ENCODE peak calls at places on chromosome 22, in six cellular contexts. Z is brain microvascular endothelial cell, X is A549, P is pancreas, S is OCI-LY7, J is colonic mucosa. A is an unnamed sample.

GRCh38 chr22:38413085-38414008 is 41.7 kb downstream of the KCNJ4 start:
- DNase-seq in Z (no peak), X (no peak), P (peak; percentile 76), S (no peak), J (peak; percentile 54), A (no peak)

GRCh38 chr22:18067548-18068341 is 10.0 kb upstream of the PEX26 start:
- DNase-seq in Z (no peak), X (no peak), P (no peak), S (peak; percentile 39), J (no peak), A (no peak)

GRCh38 chr22:44074286-44074984 is 50.3 kb downstream of the PARVB start:
- DNase-seq in Z (no peak), X (no peak), P (no peak), S (no peak), J (no peak), A (no peak)

GRCh38 chr22:31106651-31107205 is 640 bp downstream of the SELENOM start:
- DNase-seq in Z (peak; percentile 19), X (peak; percentile 21), P (no peak), S (no peak), J (peak; percentile 45), A (no peak)

GRCh38 chr22:19610518-19611253 is 86.5 kb upstream of the CLDN5 start:
- DNase-seq in Z (no peak), X (no peak), P (no peak), S (peak; percentile 24), J (no peak), A (no peak)

GRCh38 chr22:47188337-47189055 is 426.0 kb downstream of the TBC1D22A start:
- DNase-seq in Z (no peak), X (no peak), P (peak; percentile 35), S (no peak), J (no peak), A (no peak)

GRCh38 chr22:37043828-37044538 is 7.6 kb upstream of the KCTD17 start:
- DNase-seq in Z (no peak), X (peak; percentile 82), P (peak; percentile 96), S (peak; percentile 83), J (peak; percentile 90), A (no peak)

GRCh38 chr22:35838849-35839646 is 121.4 kb downstream of the APOL5 start:
- DNase-seq in Z (peak; percentile 35), X (peak; percentile 54), P (no peak), S (peak; percentile 69), J (peak; percentile 64), A (no peak)

GRCh38 chr22:32354360-32355351 is 3.0 kb upstream of the RFPL3 start:
- DNase-seq in Z (peak; percentile 7), X (peak; percentile 21), P (peak; percentile 50), S (peak; percentile 1), J (no peak), A (no peak)

GRCh38 chr22:30996462-30996861 is 27.4 kb downstream of the TUG1 start:
- DNase-seq in Z (no peak), X (no peak), P (no peak), S (no peak), J (no peak), A (no peak)

GRCh38 chr22:35739642-35740041 is 22.0 kb downstream of the APOL5 start:
- DNase-seq in Z (no peak), X (peak; percentile 44), P (no peak), S (no peak), J (no peak), A (no peak)

GRCh38 chr22:23503736-23504440 is 76.2 kb downstream of the IGLL1 start:
- DNase-seq in Z (no peak), X (no peak), P (no peak), S (no peak), J (no peak), A (no peak)

GRCh38 chr22:37728620-37729019 is 31.8 kb downstream of the TRIOBP start:
- DNase-seq in Z (no peak), X (no peak), P (no peak), S (no peak), J (no peak), A (no peak)

GRCh38 chr22:47090591-47091240 is 328.3 kb downstream of the TBC1D22A start:
- DNase-seq in Z (peak; percentile 34), X (no peak), P (no peak), S (no peak), J (no peak), A (no peak)

GRCh38 chr22:19773470-19774040 is 13.0 kb downstream of the TBX1 start:
- DNase-seq in Z (no peak), X (no peak), P (peak; percentile 41), S (no peak), J (no peak), A (no peak)

GRCh38 chr22:31892080-31892433 is 52.3 kb upstream of the YWHAH start:
- DNase-seq in Z (no peak), X (no peak), P (no peak), S (no peak), J (no peak), A (no peak)

GRCh38 chr22:36986242-36986821 is 32.9 kb downstream of the TST start:
- DNase-seq in Z (no peak), X (peak; percentile 45), P (no peak), S (peak; percentile 29), J (peak; percentile 78), A (no peak)

GRCh38 chr22:37589607-37590006 is 9.7 kb upstream of the LGALS2 start:
- DNase-seq in Z (no peak), X (no peak), P (no peak), S (no peak), J (no peak), A (no peak)

GRCh38 chr22:37501610-37502341 is 15.6 kb upstream of the MFNG start:
- DNase-seq in Z (peak; percentile 77), X (peak; percentile 95), P (peak; percentile 92), S (no peak), J (peak; percentile 95), A (peak; percentile 21)

GRCh38 chr22:37498289-37498909 is 12.2 kb upstream of the MFNG start:
- DNase-seq in Z (no peak), X (peak; percentile 52), P (peak; percentile 85), S (peak; percentile 88), J (peak; percentile 77), A (no peak)

GRCh38 chr22:44026630-44027511 is 2.8 kb downstream of the PARVB start:
- DNase-seq in Z (peak; percentile 84), X (no peak), P (peak; percentile 70), S (peak; percentile 79), J (peak; percentile 59), A (peak; percentile 37)

GRCh38 chr22:25970348-25970995 is 198.8 kb upstream of the SEZ6L start:
- DNase-seq in Z (no peak), X (no peak), P (no peak), S (no peak), J (no peak), A (no peak)

GRCh38 chr22:25012743-25013142 is 60.2 kb downstream of the KIAA1671 start:
- DNase-seq in Z (no peak), X (no peak), P (no peak), S (no peak), J (no peak), A (no peak)

GRCh38 chr22:17613280-17613679 is 15.3 kb downstream of the ATP6V1E1 start:
- DNase-seq in Z (no peak), X (no peak), P (no peak), S (no peak), J (no peak), A (no peak)

GRCh38 chr22:19430890-19431541 is 517 bp downstream of the HIRA start:
- DNase-seq in Z (no peak), X (peak; percentile 26), P (peak; percentile 88), S (peak; percentile 47), J (peak; percentile 79), A (no peak)

GRCh38 chr22:38313384-38313955 is 3.8 kb downstream of the CSNK1E start:
- DNase-seq in Z (peak; percentile 84), X (peak; percentile 54), P (no peak), S (peak; percentile 41), J (peak; percentile 52), A (peak; percentile 50)

GRCh38 chr22:37599161-37599560 is 9.5 kb upstream of the GGA1 start:
- DNase-seq in Z (no peak), X (peak; percentile 51), P (no peak), S (no peak), J (peak; percentile 94), A (no peak)

GRCh38 chr22:37792494-37792893 is 15.2 kb upstream of the GCAT start:
- DNase-seq in Z (no peak), X (no peak), P (no peak), S (no peak), J (no peak), A (no peak)

GRCh38 chr22:38850941-38851849 is 7.4 kb upstream of the NPTXR start:
- DNase-seq in Z (peak; percentile 44), X (peak; percentile 36), P (no peak), S (no peak), J (no peak), A (no peak)

GRCh38 chr22:31243339-31244043 is 31.4 kb downstream of the LIMK2 start:
- DNase-seq in Z (no peak), X (peak; percentile 55), P (no peak), S (no peak), J (no peak), A (no peak)

GRCh38 chr22:37601540-37602442 is 6.8 kb upstream of the GGA1 start:
- DNase-seq in Z (peak; percentile 16), X (peak; percentile 30), P (no peak), S (peak; percentile 65), J (peak; percentile 80), A (no peak)

DNA sequence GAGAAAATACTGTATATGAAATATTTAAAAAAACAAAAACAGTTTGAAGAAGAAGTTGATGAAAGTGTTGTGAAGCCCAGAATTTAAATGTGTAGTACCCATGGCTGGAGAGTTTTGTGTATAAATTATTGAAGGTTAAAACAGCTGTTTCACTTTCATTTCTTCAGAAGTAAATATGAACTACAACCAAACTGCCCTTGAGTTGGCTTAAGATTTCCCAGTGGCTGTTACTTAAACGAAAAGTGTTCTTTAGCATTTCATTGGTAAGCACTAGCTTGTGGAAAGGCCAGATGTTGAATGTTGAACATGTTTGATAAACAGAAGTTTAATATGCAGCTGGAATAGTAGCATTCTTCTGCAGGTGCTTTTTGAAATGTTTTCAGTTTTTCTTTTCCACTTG is 83.3 kb upstream of the TNRC6B start:
- DNase-seq in Z (no peak), X (no peak), P (no peak), S (peak; percentile 10), J (no peak), A (no peak)
- H3K4me3 ChIP-seq in Z (no peak overlapping the region), X (no peak overlapping the region), P (no peak overlapping the region), S (no peak overlapping the region), J (no peak overlapping the region), A (no peak overlapping the region)

GRCh38 chr22:41367039-41367679 is 14.6 kb upstream of the TEF start:
- DNase-seq in Z (peak; percentile 92), X (peak; percentile 57), P (peak; percentile 100), S (no peak), J (peak; percentile 96), A (peak; percentile 81)
- H3K27ac ChIP-seq in Z (no peak overlapping the region), X (no peak overlapping the region), P (peak overlapping the region; percentile 86), S (no peak overlapping the region), J (peak overlapping the region; percentile 36), A (peak overlapping the region; percentile 68)

DNA sequence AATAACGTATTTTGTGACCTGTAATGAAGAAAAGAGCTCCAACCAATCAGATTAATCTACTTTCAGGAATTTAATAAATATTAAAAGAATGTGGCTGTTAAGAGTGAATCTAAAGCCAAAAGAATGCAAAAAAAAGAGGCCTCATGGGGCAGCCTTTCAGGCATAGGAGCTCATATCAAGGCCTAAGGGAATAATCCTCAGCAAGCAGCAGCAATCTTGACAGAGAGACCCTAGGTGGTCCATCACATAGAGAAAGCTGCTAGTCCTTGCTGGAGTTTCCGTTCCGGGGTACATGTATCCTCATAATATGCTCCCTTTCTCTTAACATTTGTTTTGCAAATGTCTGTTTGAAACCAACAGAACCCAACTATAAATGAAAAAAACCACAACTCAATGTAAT is 313.2 kb upstream of the PITPNB start:
- DNase-seq in Z (no peak), X (no peak), P (no peak), S (no peak), J (no peak), A (no peak)
- TF ChIP-seq CTCF in Z (no peak), X (no peak), P (no peak), S (no peak), J (no peak), A (no peak)

GRCh38 chr22:29314074-29314473 is 1.4 kb downstream of the RASL10A start:
- DNase-seq in Z (no peak), X (no peak), P (peak; percentile 52), S (no peak), J (peak; percentile 69), A (no peak)
- H3K4me3 ChIP-seq in Z (no peak overlapping the region), X (no peak overlapping the region), P (no peak overlapping the region), S (no peak overlapping the region), J (no peak overlapping the region), A (peak overlapping the region; percentile 57)

A was measured in thoracic aorta.